ENCODE peak calls at places on chromosomes 6 and 20, in eight cellular contexts. N is activated T-helper 1 cell treated with anti-CD3 and anti-CD28 coated beads, Interleukin-2, amount 50 U/mL, for 16 hours; R is activated T-cell treated with anti-CD3 and anti-CD28 coated beads for 4 hours; J is activated naive CD4-positive, alpha-beta T cell; M is OCI-LY7; G is cardiac fibroblast; S is activated CD8-positive, alpha-beta memory T cell treated with anti-CD3 and anti-CD28 coated beads for 24 hours; B is GM10248. W is an unnamed sample.

GRCh38 chr6:22008248-22008836 is 288.5 kb downstream of the PRL start:
- DNase-seq in N (no peak), R (no peak), J (no peak), M (no peak), G (no peak), S (no peak), B (no peak), W (no peak)

GRCh38 chr6:26328265-26328844 is 36.6 kb upstream of the BTN3A2 start:
- DNase-seq in N (no peak), R (no peak), J (peak), M (peak), G (no peak), S (no peak), B (no peak), W (no peak)

GRCh38 chr20:63321148-63321831 is 28.3 kb downstream of the COL20A1 start:
- DNase-seq in N (no peak), R (no peak), J (no peak), M (no peak), G (peak), S (no peak), B (no peak), W (no peak)

GRCh38 chr6:16781348-16782169 is 20.3 kb upstream of the ATXN1 start:
- DNase-seq in N (no peak), R (no peak), J (no peak), M (no peak), G (no peak), S (no peak), B (no peak), W (no peak)

GRCh38 chr6:64170326-64170725 is 534.7 kb downstream of the PHF3 start:
- DNase-seq in N (no peak), R (no peak), J (no peak), M (no peak), G (peak), S (no peak), B (no peak), W (no peak)

GRCh38 chr6:136309729-136310311 is 20.2 kb upstream of the BCLAF1 start:
- DNase-seq in N (no peak), R (no peak), J (no peak), M (no peak), G (no peak), S (no peak), B (no peak), W (no peak)

GRCh38 chr6:11413112-11413687 is 124.3 kb upstream of the TMEM170B start:
- DNase-seq in N (no peak), R (no peak), J (no peak), M (no peak), G (no peak), S (no peak), B (no peak), W (no peak)

GRCh38 chr20:47220161-47220582 is 136.3 kb downstream of the ZMYND8 start:
- DNase-seq in N (peak), R (peak), J (peak), M (peak), G (peak), S (peak), B (peak), W (no peak)

GRCh38 chr6:52718535-52718934 is 44.7 kb downstream of the GSTA2 start:
- DNase-seq in N (no peak), R (no peak), J (no peak), M (no peak), G (peak), S (no peak), B (no peak), W (no peak)

GRCh38 chr6:36851149-36851614 is 11.9 kb upstream of the CPNE5 start:
- DNase-seq in N (no peak), R (no peak), J (no peak), M (peak), G (peak), S (no peak), B (peak), W (no peak)

GRCh38 chr6:14380421-14380820 is 262.8 kb downstream of the CD83 start:
- DNase-seq in N (no peak), R (no peak), J (no peak), M (no peak), G (no peak), S (no peak), B (no peak), W (no peak)

GRCh38 chr20:63628246-63628975 is 1.5 kb upstream of the GMEB2 start:
- DNase-seq in N (peak), R (peak), J (peak), M (peak), G (peak), S (peak), B (peak), W (no peak)

GRCh38 chr6:35099116-35099515 is 42.0 kb downstream of the TCP11 start:
- DNase-seq in N (no peak), R (no peak), J (no peak), M (no peak), G (no peak), S (no peak), B (no peak), W (no peak)

GRCh38 chr6:138614151-138614550 is 114.9 kb upstream of the NHSL1 start:
- DNase-seq in N (no peak), R (no peak), J (no peak), M (no peak), G (no peak), S (no peak), B (no peak), W (no peak)

GRCh38 chr6:18359237-18359885 is 27.8 kb upstream of the RNF144B start:
- DNase-seq in N (no peak), R (no peak), J (no peak), M (peak), G (no peak), S (no peak), B (peak), W (no peak)

GRCh38 chr6:5394280-5394679 is 133.0 kb downstream of the FARS2 start:
- DNase-seq in N (no peak), R (no peak), J (no peak), M (no peak), G (no peak), S (no peak), B (no peak), W (no peak)

GRCh38 chr6:113169484-113169883 is 687.7 kb upstream of the MARCKS start:
- DNase-seq in N (no peak), R (no peak), J (no peak), M (no peak), G (peak), S (no peak), B (no peak), W (no peak)

GRCh38 chr20:57944988-57945387 is 235.2 kb upstream of the PMEPA1 start:
- DNase-seq in N (no peak), R (no peak), J (no peak), M (no peak), G (no peak), S (no peak), B (no peak), W (no peak)

W was measured in cerebellar nuclear complex.